ENCODE peak calls at places on chromosome 3, in five cellular contexts. I is stomach, J is sigmoid colon, V is GM12878, F is HepG2. R is an unnamed sample.

GRCh38 chr3:184132947-184133346 is 2.2 kb upstream of the EIF2B5 start:
- DNase-seq in I (no peak), J (no peak), V (no peak), F (no peak), R (no peak)

GRCh38 chr3:138359549-138360271 is 11.3 kb downstream of the MRAS start:
- DNase-seq in I (no peak), J (peak), V (no peak), F (peak), R (no peak)

GRCh38 chr3:63656791-63657190 is 4.3 kb downstream of the SNTN start:
- DNase-seq in I (no peak), J (no peak), V (no peak), F (no peak), R (no peak)

GRCh38 chr3:94234177-94234788 is 171.4 kb downstream of the NSUN3 start:
- DNase-seq in I (no peak), J (no peak), V (no peak), F (peak), R (no peak)

GRCh38 chr3:38582941-38583645 is 66.4 kb downstream of the SCN5A start:
- DNase-seq in I (peak), J (no peak), V (no peak), F (no peak), R (peak)

GRCh38 chr3:67416703-67417102 is 237.7 kb downstream of the SUCLG2 start:
- DNase-seq in I (no peak), J (no peak), V (no peak), F (no peak), R (no peak)

GRCh38 chr3:4759689-4760312 is 219.4 kb upstream of the BHLHE40 start:
- DNase-seq in I (no peak), J (no peak), V (no peak), F (no peak), R (no peak)

GRCh38 chr3:181210275-181210674 is 220.7 kb upstream of the DNAJC19 start:
- DNase-seq in I (no peak), J (no peak), V (no peak), F (peak), R (no peak)

GRCh38 chr3:57951106-57951882 is 56.9 kb upstream of the FLNB start:
- DNase-seq in I (peak), J (peak), V (no peak), F (peak), R (peak)

GRCh38 chr3:23845817-23846216 is 40.1 kb downstream of the UBE2E1 start:
- DNase-seq in I (no peak), J (no peak), V (no peak), F (no peak), R (no peak)

GRCh38 chr3:107416886-107417285 is 39.6 kb downstream of the CCDC54 start:
- DNase-seq in I (no peak), J (no peak), V (no peak), F (no peak), R (no peak)

GRCh38 chr3:25856902-25857518 is 67.1 kb downstream of the OXSM start:
- DNase-seq in I (no peak), J (no peak), V (no peak), F (peak), R (no peak)

GRCh38 chr3:10511809-10512494 is 6.6 kb upstream of the ATP2B2 start:
- DNase-seq in I (no peak), J (no peak), V (no peak), F (peak), R (peak)

GRCh38 chr3:81080608-81081007 is 680.8 kb downstream of the GBE1 start:
- DNase-seq in I (no peak), J (no peak), V (no peak), F (no peak), R (no peak)
- TF ChIP-seq CTCF in I (no peak), J (no peak), V (no peak), F (no peak), R (no peak)

GRCh38 chr3:115980709-115981108 is 357.4 kb downstream of the GAP43 start:
- DNase-seq in I (no peak), J (no peak), V (no peak), F (no peak), R (no peak)
- TF ChIP-seq POLR2AphosphoS5 in I (no peak), J (no peak), V (no peak), F (no peak), R (no peak)

GRCh38 chr3:53921296-53921695 is 29.6 kb upstream of the SELENOK start:
- DNase-seq in I (no peak), J (no peak), V (no peak), F (peak), R (no peak)
- TF ChIP-seq CTCF in I (no peak), J (no peak), V (peak), F (peak), R (peak)

GRCh38 chr3:126911162-126912026 is 71.5 kb upstream of the PLXNA1 start:
- DNase-seq in I (peak), J (no peak), V (peak), F (peak), R (peak)
- TF ChIP-seq POLR2AphosphoS5 in I (no peak), J (no peak), V (peak), F (no peak), R (peak)

DNA sequence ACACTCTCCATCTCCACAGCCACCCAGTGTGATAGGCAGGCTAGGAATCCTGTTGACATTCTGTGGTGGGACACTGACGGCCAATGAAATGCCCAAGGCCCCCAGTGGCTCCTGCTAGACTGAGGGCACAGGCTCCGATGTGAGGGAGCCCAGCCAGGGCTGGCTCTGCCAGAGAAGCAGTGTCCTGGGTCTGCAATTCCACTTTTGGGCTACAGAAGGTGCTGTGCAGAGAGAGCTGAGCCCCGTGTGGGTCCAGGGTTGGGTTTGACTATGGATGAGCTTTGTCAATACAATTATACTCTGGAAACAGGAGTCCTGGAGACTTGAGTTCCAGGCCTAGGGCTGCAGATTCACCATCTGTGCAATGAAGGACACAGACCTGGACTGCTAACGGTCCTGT is 55.7 kb upstream of the TMEM115 start:
- DNase-seq in I (no peak), J (no peak), V (no peak), F (no peak), R (no peak)
- TF ChIP-seq CTCF in I (no peak), J (no peak), V (no peak), F (peak), R (no peak)

GRCh38 chr3:97810779-97811390 is 10.9 kb upstream of the CRYBG3 start:
- DNase-seq in I (no peak), J (no peak), V (no peak), F (no peak), R (no peak)
- TF ChIP-seq POLR2AphosphoS5 in I (no peak), J (no peak), V (no peak), F (no peak), R (no peak)

GRCh38 chr3:187430576-187430975 is 62.4 kb downstream of the RTP4 start:
- DNase-seq in I (no peak), J (no peak), V (no peak), F (no peak), R (no peak)
- TF ChIP-seq CTCF in I (no peak), J (no peak), V (no peak), F (peak), R (no peak)

GRCh38 chr3:39911465-39912309 is 102.3 kb downstream of the MYRIP start:
- DNase-seq in I (no peak), J (no peak), V (no peak), F (peak), R (no peak)
- TF ChIP-seq POLR2AphosphoS5 in I (no peak), J (no peak), V (no peak), F (no peak), R (no peak)